ENCODE peak calls at places on chromosomes 7 and 10, in ten cellular contexts. Z, P, U, T, B, C, J, N, F and Q are unnamed samples.

GRCh38 chr7:8214162-8214897 is 47.6 kb downstream of the ICA1 start:
- DNase-seq in Z (no peak), P (no peak), U (no peak), T (peak; percentile 50), B (no peak), C (no peak), J (no peak), N (no peak), F (no peak), Q (no peak)

GRCh38 chr10:25701651-25702050 is 232.4 kb upstream of the MYO3A start:
- DNase-seq in Z (no peak), P (no peak), U (no peak), T (no peak), B (no peak), C (no peak), J (no peak), N (no peak), F (no peak), Q (peak; percentile 55)

GRCh38 chr10:14032406-14032998 is 298.2 kb downstream of the FRMD4A start:
- DNase-seq in Z (no peak), P (peak; percentile 2), U (peak; percentile 52), T (no peak), B (no peak), C (no peak), J (no peak), N (peak; percentile 30), F (no peak), Q (no peak)

GRCh38 chr7:44394636-44395035 is 69.2 kb upstream of the CAMK2B start:
- DNase-seq in Z (no peak), P (no peak), U (no peak), T (no peak), B (no peak), C (no peak), J (no peak), N (no peak), F (no peak), Q (no peak)

GRCh38 chr7:148242271-148242801 is 348.2 kb upstream of the C7orf33 start:
- DNase-seq in Z (no peak), P (peak; percentile 47), U (no peak), T (peak; percentile 23), B (peak; percentile 62), C (peak; percentile 4), J (no peak), N (peak; percentile 32), F (no peak), Q (no peak)

GRCh38 chr10:131898713-131899112 is 2.1 kb upstream of the PPP2R2D start:
- DNase-seq in Z (no peak), P (no peak), U (no peak), T (no peak), B (no peak), C (no peak), J (no peak), N (no peak), F (no peak), Q (no peak)

GRCh38 chr10:103067484-103067883 is 125.6 kb downstream of the NT5C2 start:
- DNase-seq in Z (no peak), P (no peak), U (no peak), T (no peak), B (no peak), C (no peak), J (no peak), N (no peak), F (no peak), Q (no peak)

GRCh38 chr10:110211455-110211843 is 4.0 kb downstream of the MXI1 start:
- DNase-seq in Z (no peak), P (no peak), U (no peak), T (no peak), B (no peak), C (no peak), J (no peak), N (no peak), F (no peak), Q (no peak)

GRCh38 chr10:71694567-71694968 is 25.0 kb downstream of the C10orf105 start:
- DNase-seq in Z (no peak), P (no peak), U (peak; percentile 72), T (no peak), B (no peak), C (peak; percentile 94), J (no peak), N (no peak), F (peak; percentile 46), Q (no peak)

GRCh38 chr10:103736763-103737162 is 118.6 kb downstream of the SH3PXD2A start:
- DNase-seq in Z (no peak), P (peak; percentile 77), U (no peak), T (no peak), B (peak; percentile 67), C (no peak), J (no peak), N (peak; percentile 68), F (no peak), Q (no peak)

GRCh38 chr10:9238041-9238440 is 1183.6 kb downstream of the GATA3 start:
- DNase-seq in Z (no peak), P (no peak), U (no peak), T (no peak), B (no peak), C (no peak), J (no peak), N (no peak), F (no peak), Q (no peak)

GRCh38 chr10:55146032-55146431 is 345.0 kb upstream of the PCDH15 start:
- DNase-seq in Z (no peak), P (no peak), U (no peak), T (no peak), B (no peak), C (no peak), J (no peak), N (no peak), F (no peak), Q (no peak)

GRCh38 chr7:104801022-104801421 is 213.0 kb upstream of the KMT2E start:
- DNase-seq in Z (no peak), P (no peak), U (no peak), T (no peak), B (no peak), C (no peak), J (no peak), N (no peak), F (no peak), Q (no peak)

GRCh38 chr7:94303736-94304135 is 91.0 kb upstream of the COL1A2 start:
- DNase-seq in Z (peak; percentile 36), P (no peak), U (no peak), T (peak; percentile 61), B (peak; percentile 14), C (no peak), J (no peak), N (no peak), F (no peak), Q (no peak)

GRCh38 chr7:118352854-118353453 is 128.4 kb downstream of the ANKRD7 start:
- DNase-seq in Z (no peak), P (peak; percentile 52), U (no peak), T (no peak), B (peak; percentile 44), C (peak; percentile 13), J (no peak), N (no peak), F (no peak), Q (no peak)

DNA sequence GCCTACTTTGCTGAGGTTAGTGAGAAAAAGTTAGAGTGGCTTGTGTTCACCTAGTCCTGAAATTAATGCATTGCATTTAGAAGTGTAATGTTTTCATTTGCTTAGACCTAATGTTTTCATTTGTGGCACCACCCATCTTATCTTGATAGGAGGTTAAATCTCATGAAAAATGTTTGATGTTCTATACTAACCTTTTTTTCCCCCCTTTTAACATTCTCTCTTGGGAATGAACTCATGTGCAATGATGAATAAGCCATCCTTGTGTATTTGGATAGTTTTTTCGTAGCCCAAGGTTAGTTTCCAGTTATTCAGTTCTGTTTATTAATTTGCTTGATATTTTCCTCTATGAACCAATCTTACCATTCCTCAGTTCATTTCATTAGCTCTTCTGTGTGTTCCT is 2.8 kb downstream of the FHIP2A start:
- DNase-seq in Z (no peak), P (no peak), U (no peak), T (no peak), B (no peak), C (no peak), J (no peak), N (no peak), F (no peak), Q (no peak)
- H3K4me3 ChIP-seq in Z (peak overlapping the region; percentile 2), P (no peak overlapping the region), U (peak overlapping the region; percentile 92), T (no peak overlapping the region), B (no peak overlapping the region), C (no peak overlapping the region), J (no peak overlapping the region), N (no peak overlapping the region), F (peak overlapping the region; percentile 83), Q (no peak overlapping the region)

DNA sequence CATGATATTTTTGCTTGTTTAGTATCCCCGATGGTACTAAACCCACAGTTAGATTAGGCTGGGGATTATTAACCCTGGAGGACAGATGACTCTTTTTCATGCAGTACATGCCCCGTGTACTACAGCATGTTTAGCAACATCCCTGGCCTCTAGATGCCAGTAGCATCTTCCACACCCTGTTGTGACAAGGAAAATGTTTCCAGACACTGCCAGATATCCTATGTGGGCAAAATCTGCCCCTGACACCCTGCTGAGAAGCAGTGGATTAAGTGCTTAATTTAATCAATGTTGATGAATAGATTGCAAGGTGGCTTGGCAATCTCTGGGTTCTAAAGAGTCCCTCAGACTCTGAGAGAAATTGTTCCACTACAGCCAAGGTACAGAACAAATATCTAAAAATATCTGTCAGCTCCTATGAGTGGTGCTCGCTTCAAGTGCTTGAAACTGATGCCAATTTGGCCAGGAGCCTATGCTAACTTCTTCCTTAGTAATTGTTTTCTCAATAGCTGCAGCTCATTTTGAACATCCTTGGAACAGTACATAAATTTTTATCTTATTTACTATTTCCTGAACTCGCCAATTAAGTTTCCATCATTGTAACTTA is 247.0 kb downstream of the SORCS1 start:
- DNase-seq in Z (no peak), P (no peak), U (peak; percentile 50), T (peak; percentile 58), B (no peak), C (no peak), J (no peak), N (peak; percentile 63), F (no peak), Q (no peak)
- TF ChIP-seq CTCF in Z (no peak), P (no peak), U (no peak), T (no peak), B (no peak), C (no peak), J (no peak), N (peak; percentile 4), F (no peak), Q (no peak)

GRCh38 chr7:66150471-66150870 is 35.8 kb downstream of the CRCP start:
- DNase-seq in Z (peak; percentile 84), P (no peak), U (no peak), T (peak; percentile 63), B (no peak), C (no peak), J (peak; percentile 76), N (no peak), F (peak; percentile 84), Q (no peak)
- H3K27ac ChIP-seq in Z (peak overlapping the region; percentile 66), P (peak overlapping the region; percentile 33), U (peak overlapping the region; percentile 63), T (peak overlapping the region; percentile 26), B (peak overlapping the region; percentile 42), C (no peak overlapping the region), J (peak overlapping the region; percentile 73), N (no peak overlapping the region), F (peak overlapping the region; percentile 23), Q (peak overlapping the region; percentile 10)

DNA sequence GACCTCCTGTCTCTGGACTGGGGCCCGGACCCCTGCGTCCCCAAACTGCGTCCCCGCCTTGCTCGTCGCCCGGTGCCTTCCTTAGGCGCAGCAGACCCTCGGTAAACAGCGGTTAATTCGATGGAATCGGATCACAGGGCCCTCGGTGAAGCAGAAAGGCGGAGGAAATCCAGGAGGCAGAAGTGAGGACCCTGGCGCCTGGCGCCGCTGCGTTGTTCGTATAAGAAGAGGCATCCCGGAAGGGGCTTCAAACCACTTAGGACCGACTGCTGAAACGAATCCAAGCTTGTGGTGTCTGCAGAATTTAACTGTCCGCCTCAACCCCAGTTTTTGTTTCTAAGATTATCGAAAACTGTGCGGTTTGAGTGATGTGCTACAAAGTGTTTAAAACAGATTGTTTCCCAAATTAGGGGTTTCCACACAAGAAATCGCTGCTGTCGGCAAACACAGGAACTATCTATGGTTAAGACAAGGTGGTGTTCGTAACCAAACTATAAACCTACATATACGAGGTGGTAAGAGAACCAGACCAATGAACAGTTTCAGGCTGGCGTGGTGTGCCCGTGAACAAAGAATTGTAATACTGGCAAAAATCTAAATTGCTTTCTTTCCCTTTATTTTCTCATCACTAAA is 760 bp upstream of the DGKI start:
- DNase-seq in Z (peak; percentile 17), P (no peak), U (no peak), T (no peak), B (no peak), C (no peak), J (no peak), N (no peak), F (no peak), Q (peak; percentile 51)
- H3K4me3 ChIP-seq in Z (peak overlapping the region; percentile 30), P (no peak overlapping the region), U (peak overlapping the region; percentile 33), T (peak overlapping the region; percentile 28), B (no peak overlapping the region), C (no peak overlapping the region), J (no peak overlapping the region), N (no peak overlapping the region), F (peak overlapping the region; percentile 56), Q (peak overlapping the region; percentile 90)